ENCODE peak calls at places on chromosome 22, in eight cellular contexts. X is AG10803, V is HFFc6, P is GM12864, Q is A549, U is fibroblast of lung, A is DND-41, W is fibroblast of villous mesenchyme. N is an unnamed sample.

GRCh38 chr22:19361501-19362103 is 69.9 kb downstream of the HIRA start:
- DNase-seq in P (peak; percentile 69), Q (no peak), V (no peak), U (no peak), X (no peak), A (no peak), W (no peak), N (no peak)

GRCh38 chr22:19599626-19600243 is 75.5 kb upstream of the CLDN5 start:
- DNase-seq in Q (no peak), W (no peak), P (no peak), X (no peak), U (no peak), V (no peak), A (no peak), N (no peak)

GRCh38 chr22:33116846-33117547 is 58.8 kb upstream of the SYN3 start:
- DNase-seq in W (no peak), U (no peak), Q (no peak), P (no peak), A (no peak), X (no peak), V (no peak), N (no peak)

GRCh38 chr22:33028191-33028700 is 29.9 kb downstream of the SYN3 start:
- DNase-seq in P (no peak), U (no peak), V (no peak), X (no peak), Q (no peak), A (no peak), W (no peak), N (no peak)

GRCh38 chr22:40348025-40348658 is 1.8 kb downstream of the ADSL start:
- DNase-seq in X (peak; percentile 69), U (peak; percentile 45), Q (peak; percentile 57), W (peak; percentile 64), P (no peak), A (peak; percentile 64), V (peak; percentile 51), N (no peak)

GRCh38 chr22:23576681-23577080 is 3.4 kb downstream of the IGLL1 start:
- DNase-seq in A (peak; percentile 58), U (no peak), V (no peak), X (no peak), W (no peak), P (no peak), Q (no peak), N (no peak)

GRCh38 chr22:32619614-32620426 is 145.2 kb downstream of the FBXO7 start:
- DNase-seq in V (peak; percentile 87), X (peak; percentile 82), Q (peak; percentile 25), P (no peak), U (peak; percentile 91), A (no peak), W (peak; percentile 61), N (no peak)

GRCh38 chr22:20107471-20107901 is 8.4 kb upstream of the RANBP1 start:
- DNase-seq in U (no peak), Q (no peak), P (no peak), A (no peak), W (no peak), V (no peak), X (no peak), N (no peak)

GRCh38 chr22:39349967-39350802 is at the start of gene SYNGR1:
- DNase-seq in V (no peak), W (no peak), U (no peak), A (peak; percentile 20), P (no peak), X (no peak), Q (no peak), N (peak; percentile 57)

GRCh38 chr22:29072979-29073617 is at the start of gene KREMEN1:
- DNase-seq in Q (no peak), U (no peak), W (no peak), P (no peak), X (no peak), A (peak; percentile 24), V (no peak), N (no peak)

GRCh38 chr22:29816128-29816527 is 21.9 kb downstream of the ASCC2 start:
- DNase-seq in Q (no peak), U (no peak), P (no peak), A (no peak), W (no peak), V (no peak), X (peak; percentile 21), N (no peak)

GRCh38 chr22:31586137-31586920 is 75.7 kb downstream of the PISD start:
- DNase-seq in U (peak; percentile 56), V (peak; percentile 85), W (peak; percentile 98), P (no peak), Q (no peak), X (peak; percentile 33), A (no peak), N (no peak)

GRCh38 chr22:19407649-19408606 is 23.6 kb downstream of the HIRA start:
- DNase-seq in V (no peak), U (peak; percentile 17), P (no peak), A (no peak), W (peak; percentile 49), X (peak; percentile 32), Q (no peak), N (peak; percentile 72)

GRCh38 chr22:39353346-39353745 is 3.6 kb downstream of the SYNGR1 start:
- DNase-seq in P (no peak), A (no peak), Q (no peak), V (no peak), X (no peak), W (no peak), U (peak; percentile 40), N (no peak)

GRCh38 chr22:31210830-31211503 is 1.1 kb upstream of the LIMK2 start:
- DNase-seq in A (no peak), X (peak; percentile 69), W (no peak), Q (no peak), V (peak; percentile 12), P (no peak), U (no peak), N (no peak)

DNA sequence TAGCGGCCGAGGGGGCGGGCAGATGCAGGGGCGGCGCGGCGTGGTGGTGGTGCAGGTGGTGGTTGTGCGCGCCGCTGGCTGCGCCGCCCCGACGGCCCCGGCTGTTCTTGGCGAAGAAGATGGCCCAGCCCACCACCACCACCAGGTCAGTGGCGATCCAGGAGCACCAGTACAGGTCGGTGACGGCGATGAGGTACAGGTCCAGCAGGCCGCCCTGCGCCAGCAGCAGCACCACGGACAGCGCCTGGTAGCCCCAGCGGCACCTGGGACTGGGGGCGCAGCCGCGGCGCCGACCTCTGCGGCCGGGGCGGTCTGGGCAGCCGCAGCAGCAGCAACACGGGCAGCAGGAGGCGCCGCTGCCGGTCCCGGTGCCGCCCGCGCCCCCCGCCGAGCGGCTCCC is 879 bp downstream of the TMEM121B start:
- DNase-seq in U (peak; percentile 36), X (peak; percentile 19), P (no peak), V (no peak), Q (peak; percentile 27), W (peak; percentile 37), A (peak; percentile 55), N (peak; percentile 64)
- TF ChIP-seq CTCF in U (no peak), X (no peak), P (no peak), V (no peak), Q (no peak), W (no peak), A (no peak), N (no peak)

GRCh38 chr22:22200569-22201184 is 43.9 kb upstream of the VPREB1 start:
- DNase-seq in P (no peak), X (no peak), W (no peak), U (no peak), Q (no peak), V (no peak), A (no peak), N (no peak)

GRCh38 chr22:22203048-22203971 is 41.3 kb upstream of the VPREB1 start:
- DNase-seq in A (no peak), X (no peak), Q (no peak), U (no peak), V (no peak), W (no peak), P (no peak), N (no peak)

GRCh38 chr22:22199634-22200033 is 45.0 kb upstream of the VPREB1 start:
- DNase-seq in U (no peak), P (no peak), Q (no peak), A (no peak), W (no peak), X (no peak), V (no peak), N (no peak)

GRCh38 chr22:22201925-22202343 is 42.7 kb upstream of the VPREB1 start:
- DNase-seq in P (no peak), W (no peak), X (no peak), Q (no peak), A (no peak), V (no peak), U (no peak), N (no peak)

GRCh38 chr22:22201185-22201924 is 43.2 kb upstream of the VPREB1 start:
- DNase-seq in Q (peak; percentile 48), P (peak; percentile 49), U (no peak), A (peak; percentile 84), X (no peak), V (peak; percentile 12), W (peak; percentile 20), N (no peak)
- TF ChIP-seq CTCF in Q (peak; percentile 52), P (peak; percentile 86), U (peak; percentile 70), A (peak; percentile 80), X (peak; percentile 29), V (peak; percentile 96), W (peak; percentile 58), N (no peak)

GRCh38 chr22:37202706-37203105 is 9.6 kb downstream of the SSTR3 start:
- DNase-seq in U (no peak), V (no peak), X (no peak), A (no peak), Q (no peak), W (no peak), P (no peak), N (no peak)

GRCh38 chr22:37199103-37199838 is 11.2 kb upstream of the C1QTNF6 start:
- DNase-seq in W (peak; percentile 98), V (peak; percentile 96), A (peak; percentile 100), Q (peak; percentile 97), P (peak; percentile 95), X (peak; percentile 94), U (peak; percentile 93), N (peak; percentile 96)

GRCh38 chr22:37199839-37200161 is 11.8 kb upstream of the C1QTNF6 start:
- DNase-seq in Q (no peak), A (no peak), V (no peak), X (no peak), U (no peak), W (no peak), P (no peak), N (no peak)

GRCh38 chr22:37202001-37202555 is 10.2 kb downstream of the SSTR3 start:
- DNase-seq in A (no peak), V (no peak), P (no peak), U (no peak), W (no peak), Q (no peak), X (no peak), N (no peak)

GRCh38 chr22:37201066-37201820 is 11.0 kb downstream of the SSTR3 start:
- DNase-seq in X (no peak), Q (no peak), A (no peak), V (no peak), U (no peak), W (no peak), P (no peak), N (no peak)
- TF ChIP-seq CTCF in X (no peak), Q (no peak), A (no peak), V (no peak), U (no peak), W (no peak), P (no peak), N (no peak)

DNA sequence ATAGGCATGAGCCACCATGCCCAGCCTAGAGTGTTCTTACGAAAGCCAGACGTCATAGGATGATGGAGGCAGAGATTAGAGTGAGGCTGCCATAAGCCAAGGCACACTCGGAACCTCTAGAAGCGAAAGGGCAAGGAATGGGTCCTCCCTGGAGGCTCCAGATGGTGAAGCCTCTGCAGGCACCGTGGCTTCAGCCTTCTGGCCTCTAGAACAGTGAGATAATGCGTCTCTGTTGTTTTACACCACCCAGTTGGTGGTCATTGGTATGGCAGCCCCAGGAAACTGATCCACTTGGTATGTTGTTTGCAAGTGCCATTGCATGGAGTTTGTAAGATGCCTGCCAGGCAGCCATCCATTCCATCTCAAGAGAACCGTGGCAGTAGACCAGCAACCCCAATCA is 791.0 kb downstream of the TBC1D22A start:
- DNase-seq in W (no peak), A (no peak), V (no peak), U (no peak), Q (no peak), P (no peak), X (no peak), N (no peak)
- TF ChIP-seq CTCF in W (no peak), A (no peak), V (no peak), U (no peak), Q (no peak), P (no peak), X (no peak), N (no peak)

N was measured in mesothelial cell of epicardium.